ENCODE peak calls at places on chromosomes 13 and 19, in eight cellular contexts. Y is posterior cingulate gyrus, J is fibroblast of pulmonary artery, M is iPS-NIHi11, I is A549, P is ELF-1, R is LHCN-M2, C is fibroblast of lung. O is an unnamed sample.

GRCh38 chr13:20702945-20703784 is at the start of gene IL17D:
- DNase-seq in J (no peak), M (peak; percentile 67), P (peak; percentile 48), Y (no peak), I (no peak), C (no peak), R (no peak), O (peak; percentile 15)

GRCh38 chr19:2548966-2549365 is 73.0 kb downstream of the GADD45B start:
- DNase-seq in J (no peak), R (no peak), M (no peak), P (no peak), I (no peak), C (no peak), Y (no peak), O (no peak)

GRCh38 chr19:39434123-39435076 is 1.3 kb downstream of the RPS16 start:
- DNase-seq in C (no peak), I (no peak), J (no peak), M (no peak), P (no peak), Y (no peak), R (no peak), O (no peak)

GRCh38 chr19:50657222-50657669 is 8.0 kb downstream of the C19orf81 start:
- DNase-seq in P (no peak), C (no peak), J (no peak), I (no peak), M (no peak), Y (no peak), R (no peak), O (no peak)

GRCh38 chr13:113856716-113857065 is 7.2 kb downstream of the GAS6 start:
- DNase-seq in P (peak; percentile 0), M (no peak), C (peak; percentile 73), R (peak; percentile 92), J (peak; percentile 33), I (no peak), Y (peak; percentile 29), O (no peak)

GRCh38 chr19:14090509-14091085 is at the start of gene SAMD1:
- DNase-seq in C (peak; percentile 88), R (peak; percentile 83), J (peak; percentile 92), Y (peak; percentile 65), M (peak; percentile 87), P (no peak), I (peak; percentile 51), O (peak; percentile 77)

GRCh38 chr13:76832258-76832988 is 53.8 kb downstream of the KCTD12 start:
- DNase-seq in J (no peak), M (no peak), P (no peak), R (no peak), C (no peak), I (no peak), Y (no peak), O (no peak)

GRCh38 chr19:58021541-58022282 is 12.1 kb upstream of the ZSCAN1 start:
- DNase-seq in I (peak; percentile 18), J (peak; percentile 50), C (peak; percentile 25), Y (peak; percentile 61), R (peak; percentile 19), P (peak; percentile 63), M (peak; percentile 81), O (peak; percentile 25)

GRCh38 chr13:45108716-45109706 is 11.3 kb upstream of the GTF2F2 start:
- DNase-seq in M (no peak), P (no peak), R (peak; percentile 80), Y (no peak), C (peak; percentile 74), I (no peak), J (no peak), O (no peak)

GRCh38 chr19:33284146-33284643 is 18.1 kb downstream of the CEBPA start:
- DNase-seq in R (no peak), M (no peak), I (no peak), C (no peak), Y (no peak), P (no peak), J (no peak), O (no peak)

GRCh38 chr13:106029901-106030300 is 505.6 kb downstream of the EFNB2 start:
- DNase-seq in Y (no peak), C (no peak), P (no peak), J (no peak), M (no peak), I (no peak), R (no peak), O (no peak)

O was measured in HEK293T.